ENCODE peak calls at places on chromosome 19, in four cellular contexts. Y is ELR, H is stromal cell of bone marrow, B is T1000. C is an unnamed sample.

GRCh38 chr19:18772620-18773587 is 18.2 kb downstream of the COMP start:
- DNase-seq in Y (no peak), H (no peak), B (no peak), C (no peak)

GRCh38 chr19:39829702-39830275 is 4.2 kb downstream of the DYRK1B start:
- DNase-seq in Y (peak), H (no peak), B (no peak), C (no peak)

GRCh38 chr19:511101-511841 is 4.0 kb downstream of the TPGS1 start:
- DNase-seq in Y (no peak), H (no peak), B (no peak), C (no peak)

GRCh38 chr19:47633516-47633915 is 24.6 kb downstream of the BICRA start:
- DNase-seq in Y (no peak), H (no peak), B (no peak), C (no peak)

GRCh38 chr19:39470724-39471339 is 9.8 kb upstream of the TIMM50 start:
- DNase-seq in Y (peak), H (no peak), B (no peak), C (no peak)

GRCh38 chr19:4267101-4267900 is 11.8 kb upstream of the SHD start:
- DNase-seq in Y (peak), H (no peak), B (no peak), C (peak)

GRCh38 chr19:2038284-2039081 is 12.6 kb downstream of the MKNK2 start:
- DNase-seq in Y (no peak), H (no peak), B (no peak), C (no peak)

GRCh38 chr19:45355910-45356309 is 14.5 kb downstream of the ERCC2 start:
- DNase-seq in Y (no peak), H (no peak), B (no peak), C (no peak)

GRCh38 chr19:52898101-52898500 is 666 bp upstream of the ZNF320 start:
- DNase-seq in Y (no peak), H (no peak), B (no peak), C (peak)

GRCh38 chr19:2140193-2140545 is 11.2 kb downstream of the AP3D1 start:
- DNase-seq in Y (no peak), H (no peak), B (no peak), C (no peak)

GRCh38 chr19:6740589-6741348 is 1.3 kb downstream of the TRIP10 start:
- DNase-seq in Y (peak), H (no peak), B (peak), C (peak)

GRCh38 chr19:2883686-2884439 is 16.7 kb downstream of the ZNF556 start:
- DNase-seq in Y (no peak), H (no peak), B (no peak), C (no peak)

GRCh38 chr19:54439174-54439851 is 9.7 kb upstream of the LENG8 start:
- DNase-seq in Y (peak), H (no peak), B (no peak), C (no peak)

GRCh38 chr19:29321116-29321515 is 108.2 kb upstream of the UQCRFS1 start:
- DNase-seq in Y (no peak), H (no peak), B (no peak), C (no peak)

GRCh38 chr19:54390942-54391577 is 24.2 kb upstream of the TTYH1 start:
- DNase-seq in Y (peak), H (peak), B (no peak), C (peak)

GRCh38 chr19:38173324-38174041 is 50.5 kb downstream of the DPF1 start:
- DNase-seq in Y (no peak), H (peak), B (peak), C (no peak)

GRCh38 chr19:29526730-29527499 is 1.1 kb downstream of the VSTM2B start:
- DNase-seq in Y (no peak), H (no peak), B (no peak), C (no peak)

GRCh38 chr19:46621191-46622117 is 3.4 kb downstream of the PTGIR start:
- DNase-seq in Y (no peak), H (no peak), B (no peak), C (no peak)

GRCh38 chr19:56167064-56167578 is 8.7 kb upstream of the GALP start:
- DNase-seq in Y (peak), H (no peak), B (no peak), C (no peak)

GRCh38 chr19:17448190-17448967 is at the start of gene TMEM221:
- DNase-seq in Y (peak), H (no peak), B (no peak), C (peak)

GRCh38 chr19:50695251-50696064 is 24.1 kb downstream of the SHANK1 start:
- DNase-seq in Y (peak), H (no peak), B (no peak), C (no peak)

GRCh38 chr19:45273532-45273877 is 22.4 kb downstream of the MARK4 start:
- DNase-seq in Y (no peak), H (no peak), B (no peak), C (no peak)

GRCh38 chr19:33818426-33818825 is 21.8 kb downstream of the KCTD15 start:
- DNase-seq in Y (no peak), H (no peak), B (no peak), C (no peak)

GRCh38 chr19:29810504-29810871 is 1.3 kb upstream of the CCNE1 start:
- DNase-seq in Y (peak), H (no peak), B (no peak), C (peak)

GRCh38 chr19:16714702-16715294 is 4.8 kb upstream of the NWD1 start:
- DNase-seq in Y (peak), H (no peak), B (no peak), C (peak)

GRCh38 chr19:3683866-3684816 is 16.1 kb downstream of the PIP5K1C start:
- DNase-seq in Y (peak), H (no peak), B (no peak), C (peak)

GRCh38 chr19:14659886-14660489 is 14.7 kb downstream of the ADGRE3 start:
- DNase-seq in Y (no peak), H (no peak), B (no peak), C (no peak)

GRCh38 chr19:45376045-45376724 is 5.8 kb upstream of the ERCC2 start:
- DNase-seq in Y (peak), H (peak), B (peak), C (peak)

GRCh38 chr19:35931874-35932202 is 4.3 kb upstream of the LRFN3 start:
- DNase-seq in Y (no peak), H (no peak), B (no peak), C (no peak)

GRCh38 chr19:34471906-34472305 is 9.7 kb upstream of the WTIP start:
- DNase-seq in Y (no peak), H (no peak), B (no peak), C (no peak)

GRCh38 chr19:33622809-33623511 is 1.2 kb downstream of the CHST8 start:
- DNase-seq in Y (no peak), H (no peak), B (no peak), C (no peak)

GRCh38 chr19:49132974-49133609 is 13.7 kb downstream of the PPFIA3 start:
- DNase-seq in Y (no peak), H (no peak), B (no peak), C (no peak)

GRCh38 chr19:29501816-29502580 is 23.8 kb upstream of the VSTM2B start:
- DNase-seq in Y (no peak), H (no peak), B (no peak), C (no peak)

GRCh38 chr19:2048959-2049740 is 1.9 kb downstream of the MKNK2 start:
- DNase-seq in Y (peak), H (no peak), B (no peak), C (no peak)

GRCh38 chr19:10747271-10747670 is 29.4 kb downstream of the DNM2 start:
- DNase-seq in Y (no peak), H (no peak), B (no peak), C (no peak)

GRCh38 chr19:954672-955494 is 29.0 kb downstream of the ARID3A start:
- DNase-seq in Y (no peak), H (no peak), B (no peak), C (no peak)

GRCh38 chr19:35633727-35634440 is 5.0 kb downstream of the RBM42 start:
- DNase-seq in Y (no peak), H (no peak), B (no peak), C (no peak)

GRCh38 chr19:10776900-10777650 is 58.9 kb downstream of the TMED1 start:
- DNase-seq in Y (no peak), H (no peak), B (no peak), C (no peak)

GRCh38 chr19:43700368-43701015 is 15.4 kb upstream of the IRGC start:
- DNase-seq in Y (peak), H (peak), B (peak), C (peak)

GRCh38 chr19:30896551-30896950 is 452.7 kb downstream of the TSHZ3 start:
- DNase-seq in Y (no peak), H (no peak), B (no peak), C (no peak)

C was measured in EL.